ENCODE peak calls at places on chromosomes 12 and 14, in seven cellular contexts. G is erythroblast; P is activated CD4-positive, alpha-beta T cell treated with anti-CD3 and anti-CD28 coated beads for 48 hours; F is HEK293T; Q is NB4; A is NCI-H1092; W is left colon. S is an unnamed sample.
A peak's percentile ranks its signal among the peaks of the same experiment; 100 is the strongest.

GRCh38 chr12:110750784-110751461 is 8.2 kb upstream of the PPP1CC start:
- DNase-seq in G (no peak), P (no peak), F (no peak), Q (no peak), A (no peak), W (no peak), S (no peak)

GRCh38 chr14:32709072-32709471 is 229.6 kb upstream of the NPAS3 start:
- DNase-seq in G (no peak), P (no peak), F (no peak), Q (no peak), A (no peak), W (no peak), S (no peak)

GRCh38 chr12:116454076-116454475 is 105.1 kb upstream of the MAP1LC3B2 start:
- DNase-seq in G (no peak), P (no peak), F (no peak), Q (no peak), A (no peak), W (no peak), S (no peak)

GRCh38 chr12:49088190-49088931 is 6.2 kb downstream of the DHH start:
- DNase-seq in G (peak; percentile 93), P (peak; percentile 78), F (peak; percentile 86), Q (peak; percentile 93), A (peak; percentile 69), W (peak; percentile 73), S (peak; percentile 80)

GRCh38 chr14:106694638-106695393 is 1168.4 kb downstream of the TMEM121 start:
- DNase-seq in G (no peak), P (peak; percentile 85), F (no peak), Q (peak; percentile 81), A (no peak), W (peak; percentile 29), S (peak; percentile 79)

GRCh38 chr14:83870556-83870955 is 1659.4 kb upstream of the FLRT2 start:
- DNase-seq in G (no peak), P (no peak), F (no peak), Q (no peak), A (no peak), W (no peak), S (no peak)

GRCh38 chr12:43332977-43333649 is 218.9 kb downstream of the ADAMTS20 start:
- DNase-seq in G (no peak), P (no peak), F (peak; percentile 14), Q (no peak), A (no peak), W (no peak), S (no peak)

GRCh38 chr12:65656904-65657351 is 167.4 kb upstream of the HMGA2 start:
- DNase-seq in G (no peak), P (peak; percentile 20), F (no peak), Q (peak; percentile 96), A (no peak), W (no peak), S (no peak)

GRCh38 chr12:131112690-131113290 is 159.1 kb downstream of the ADGRD1 start:
- DNase-seq in G (no peak), P (no peak), F (no peak), Q (no peak), A (no peak), W (peak; percentile 12), S (no peak)

GRCh38 chr12:122749569-122750332 is 2.9 kb upstream of the DENR start:
- DNase-seq in G (no peak), P (no peak), F (peak; percentile 85), Q (no peak), A (no peak), W (no peak), S (no peak)

GRCh38 chr12:55847603-55848329 is 5.0 kb upstream of the MMP19 start:
- DNase-seq in G (no peak), P (peak; percentile 15), F (peak; percentile 25), Q (peak; percentile 92), A (no peak), W (peak; percentile 83), S (peak; percentile 45)

GRCh38 chr12:91899056-91899455 is 246.6 kb downstream of the BTG1 start:
- DNase-seq in G (no peak), P (no peak), F (no peak), Q (no peak), A (no peak), W (no peak), S (no peak)

GRCh38 chr12:116561181-116561821 is 2.1 kb downstream of the MAP1LC3B2 start:
- DNase-seq in G (peak; percentile 81), P (no peak), F (no peak), Q (peak; percentile 40), A (no peak), W (no peak), S (no peak)

GRCh38 chr12:105920161-105920684 is 218.5 kb downstream of the NUAK1 start:
- DNase-seq in G (peak; percentile 48), P (no peak), F (no peak), Q (no peak), A (no peak), W (no peak), S (no peak)

GRCh38 chr12:127355061-127355820 is 911.7 kb upstream of the TMEM132C start:
- DNase-seq in G (no peak), P (no peak), F (peak; percentile 18), Q (peak; percentile 23), A (no peak), W (no peak), S (no peak)

GRCh38 chr12:104670439-104671406 is 214.0 kb downstream of the CHST11 start:
- DNase-seq in G (no peak), P (no peak), F (no peak), Q (peak; percentile 58), A (no peak), W (no peak), S (no peak)

GRCh38 chr14:91945776-91946305 is 1.7 kb downstream of the FBLN5 start:
- DNase-seq in G (no peak), P (no peak), F (no peak), Q (no peak), A (no peak), W (no peak), S (no peak)

S was measured in activated naive CD8-positive, alpha-beta T cell treated with anti-CD3 and anti-CD28 coated beads, Interleukin-2, amount 50 U/mL, for 24 hours.